ENCODE peak calls at places on chromosome 3, in seven cellular contexts. P is GM23338, B is A549, H is Panc1, N is HepG2, R is HCT116, J is K562. G is an unnamed sample.

GRCh38 chr3:67509471-67510075 is 144.8 kb downstream of the SUCLG2 start:
- DNase-seq in N (no peak), H (no peak), P (no peak), B (no peak), R (no peak), J (no peak), G (no peak)

GRCh38 chr3:51311055-51311454 is 74.0 kb upstream of the MANF start:
- DNase-seq in B (peak; percentile 20), J (peak; percentile 1), H (peak; percentile 5), R (peak; percentile 23), N (peak; percentile 28), P (peak; percentile 62), G (peak; percentile 3)

GRCh38 chr3:190326930-190327329 is 4.7 kb upstream of the CLDN1 start:
- DNase-seq in B (no peak), R (no peak), P (no peak), N (no peak), H (no peak), J (no peak), G (no peak)

GRCh38 chr3:185318136-185318535 is 44.8 kb upstream of the MAP3K13 start:
- DNase-seq in B (no peak), H (no peak), J (no peak), R (no peak), N (peak; percentile 55), P (peak; percentile 6), G (no peak)

GRCh38 chr3:4814302-4814903 is 164.8 kb upstream of the BHLHE40 start:
- DNase-seq in B (no peak), P (no peak), R (no peak), J (peak; percentile 99), N (no peak), H (no peak), G (peak; percentile 85)

GRCh38 chr3:194775731-194776130 is 90.0 kb downstream of the FAM43A start:
- DNase-seq in B (no peak), R (no peak), J (no peak), H (no peak), P (no peak), N (no peak), G (no peak)

GRCh38 chr3:166829896-166830295 is 550.2 kb downstream of the ZBBX start:
- DNase-seq in P (no peak), N (peak; percentile 94), H (no peak), B (peak; percentile 2), J (no peak), R (no peak), G (no peak)

GRCh38 chr3:55750525-55750924 is 263.4 kb upstream of the WNT5A start:
- DNase-seq in R (no peak), B (no peak), H (no peak), N (no peak), P (no peak), J (no peak), G (no peak)

GRCh38 chr3:59607628-59608027 is 557.8 kb upstream of the CFAP20DC start:
- DNase-seq in B (no peak), N (peak; percentile 34), R (peak; percentile 3), P (no peak), H (no peak), J (peak; percentile 8), G (no peak)

GRCh38 chr3:56019490-56019889 is 448.8 kb downstream of the ERC2 start:
- DNase-seq in B (no peak), R (no peak), P (no peak), H (no peak), N (no peak), J (no peak), G (no peak)

GRCh38 chr3:3800076-3800448 is 831 bp downstream of the LRRN1 start:
- DNase-seq in R (no peak), P (peak; percentile 22), H (no peak), N (no peak), J (no peak), B (no peak), G (no peak)

GRCh38 chr3:188554404-188554803 is 400.4 kb downstream of the LPP start:
- DNase-seq in B (no peak), P (no peak), J (no peak), R (no peak), H (no peak), N (no peak), G (no peak)

GRCh38 chr3:45123841-45124269 is 22.3 kb downstream of the CDCP1 start:
- DNase-seq in N (no peak), R (peak; percentile 88), P (no peak), H (peak; percentile 92), B (peak; percentile 44), J (no peak), G (no peak)

GRCh38 chr3:64550745-64551144 is 137.1 kb downstream of the ADAMTS9 start:
- DNase-seq in R (no peak), B (no peak), P (no peak), J (no peak), N (no peak), H (no peak), G (no peak)

GRCh38 chr3:23712656-23713559 is 92.8 kb upstream of the UBE2E1 start:
- DNase-seq in H (no peak), J (peak; percentile 19), R (no peak), B (no peak), P (peak; percentile 95), N (no peak), G (no peak)

GRCh38 chr3:13268961-13269391 is 151.1 kb downstream of the NUP210 start:
- DNase-seq in B (no peak), J (no peak), H (no peak), P (no peak), N (no peak), R (no peak), G (no peak)

GRCh38 chr3:13269711-13270378 is 150.3 kb downstream of the NUP210 start:
- DNase-seq in R (no peak), J (no peak), N (no peak), P (no peak), B (no peak), H (no peak), G (no peak)

GRCh38 chr3:13267348-13267659 is 152.8 kb downstream of the NUP210 start:
- DNase-seq in H (no peak), N (no peak), P (no peak), B (no peak), J (no peak), R (no peak), G (no peak)

GRCh38 chr3:13266651-13267347 is 153.3 kb downstream of the NUP210 start:
- DNase-seq in H (no peak), P (no peak), J (no peak), R (no peak), B (no peak), N (no peak), G (no peak)

DNA sequence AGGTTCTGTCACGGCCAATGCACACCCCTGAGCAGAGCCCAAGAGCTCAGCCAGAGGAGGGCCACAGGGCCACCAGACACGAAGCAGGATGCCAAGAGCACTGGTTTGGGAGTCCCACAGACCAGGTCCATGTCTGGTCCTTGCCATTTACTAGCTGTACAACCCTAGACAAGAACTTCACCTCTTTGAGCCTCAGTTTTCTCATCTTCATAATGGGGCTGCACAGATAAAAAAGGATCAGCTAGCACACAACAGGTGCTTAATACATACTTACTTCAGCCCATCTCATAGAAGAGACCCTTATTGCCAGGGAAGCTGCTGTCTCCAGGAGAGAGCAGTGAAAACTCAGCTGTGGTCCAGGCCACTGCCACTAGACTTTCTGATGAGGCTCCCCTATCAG is 152.0 kb downstream of the NUP210 start:
- DNase-seq in J (no peak), R (no peak), H (no peak), P (no peak), B (no peak), N (no peak), G (no peak)
- H3K27ac ChIP-seq in J (no peak overlapping the region), R (no peak overlapping the region), H (no peak overlapping the region), P (no peak overlapping the region), B (no peak overlapping the region), N (no peak overlapping the region), G (no peak overlapping the region)

DNA sequence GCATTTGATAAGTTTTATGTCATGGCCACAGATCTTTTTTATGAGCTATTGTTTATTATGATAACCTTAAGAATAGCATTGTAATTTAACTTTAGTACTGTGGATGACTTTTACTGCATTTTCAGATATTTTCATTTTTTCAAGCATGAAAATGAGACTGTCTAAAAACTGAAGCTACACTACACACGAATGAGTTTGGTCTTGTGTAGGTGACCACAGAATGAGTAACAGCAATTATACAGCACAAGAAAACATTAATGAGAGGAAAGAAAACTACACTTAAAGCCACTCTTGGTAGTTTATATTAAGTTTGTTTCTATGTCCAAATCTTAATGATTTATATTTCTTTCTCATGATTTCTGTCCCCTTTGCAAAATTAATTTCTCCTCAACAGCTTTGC is 809.2 kb downstream of the NAALADL2 start:
- DNase-seq in P (no peak), J (no peak), N (no peak), H (no peak), R (no peak), B (no peak), G (no peak)
- TF ChIP-seq REST in P (no peak), J (no peak), N (no peak), H (no peak), R (no peak), B (no peak), G (no peak)

GRCh38 chr3:114624676-114625181 is 330.9 kb downstream of the TIGIT start:
- DNase-seq in N (peak; percentile 87), B (peak; percentile 68), J (peak; percentile 11), P (no peak), H (peak; percentile 65), R (peak; percentile 87), G (no peak)
- H3K4me3 ChIP-seq in N (peak overlapping the region; percentile 57), B (peak overlapping the region; percentile 40), J (no peak overlapping the region), P (no peak overlapping the region), H (peak overlapping the region; percentile 28), R (peak overlapping the region; percentile 61), G (no peak overlapping the region)

GRCh38 chr3:158713094-158713499 is 19.2 kb downstream of the RARRES1 start:
- DNase-seq in J (peak; percentile 54), R (no peak), B (no peak), P (no peak), N (no peak), H (no peak), G (peak; percentile 38)

GRCh38 chr3:158717576-158717975 is 14.7 kb downstream of the RARRES1 start:
- DNase-seq in P (no peak), J (no peak), B (no peak), H (no peak), R (no peak), N (no peak), G (no peak)

GRCh38 chr3:158722108-158722507 is 10.1 kb downstream of the RARRES1 start:
- DNase-seq in N (no peak), P (no peak), J (no peak), R (no peak), H (no peak), B (no peak), G (no peak)

GRCh38 chr3:158723991-158724390 is 8.3 kb downstream of the RARRES1 start:
- DNase-seq in B (no peak), R (no peak), H (no peak), J (no peak), P (no peak), N (no peak), G (no peak)

DNA sequence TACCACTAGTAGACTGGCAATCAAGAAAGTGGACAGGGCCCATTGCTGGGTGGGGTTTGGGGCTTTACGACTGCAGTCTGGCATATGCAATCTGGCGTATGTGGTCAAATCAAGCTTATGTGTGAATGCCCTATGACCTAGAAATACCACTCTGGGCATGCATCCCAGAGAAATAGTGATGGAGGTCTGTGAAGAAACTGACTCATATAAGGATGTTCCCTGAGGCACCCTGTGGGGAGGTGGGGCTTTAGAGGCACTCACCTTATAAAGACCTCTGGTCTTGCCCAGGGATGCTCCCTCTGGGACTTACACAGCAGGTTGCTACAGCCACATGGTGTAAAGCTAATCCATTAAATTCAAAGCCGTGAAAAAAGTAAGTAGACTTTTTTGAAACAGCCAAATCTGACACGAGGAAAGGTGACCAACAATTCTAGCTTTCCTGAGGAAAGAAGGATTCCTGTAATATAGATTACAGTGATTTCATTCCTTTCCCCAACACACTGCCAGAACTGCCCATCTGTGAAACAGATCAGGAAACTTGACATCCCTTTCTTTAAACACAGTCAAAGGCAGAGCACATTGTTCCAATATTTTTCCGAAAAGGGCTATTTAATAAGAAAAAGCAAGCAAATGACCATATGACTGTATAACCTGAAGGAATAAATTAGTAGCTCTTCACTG is 13.6 kb downstream of the RARRES1 start:
- DNase-seq in H (no peak), B (peak; percentile 34), P (no peak), J (no peak), N (no peak), R (peak; percentile 73), G (no peak)
- H3K27ac ChIP-seq in H (peak overlapping the region; percentile 94), B (peak overlapping the region; percentile 90), P (no peak overlapping the region), J (no peak overlapping the region), N (no peak overlapping the region), R (no peak overlapping the region), G (no peak overlapping the region)